ENCODE peak calls at places on chromosomes 4 and X, in five cellular contexts. E, R, Z, D and I are unnamed samples. For H3K4me1 and H3K9me2, the result is how much of the 10 kb centered on the place peaks cover.

GRCh38 chr4:151967074-151967473 is 206.3 kb upstream of the GATB start:
- DNase-seq in E (no peak), R (no peak), Z (no peak), D (no peak), I (no peak)

GRCh38 chr4:180084561-180084960 is 2158.6 kb upstream of the TENM3 start:
- DNase-seq in E (no peak), R (no peak), Z (no peak), D (no peak), I (no peak)

GRCh38 chr4:134540588-134540987 is 339.0 kb upstream of the PABPC4L start:
- DNase-seq in E (no peak), R (no peak), Z (no peak), D (no peak), I (no peak)

GRCh38 chrX:23008431-23009099 is 8.8 kb downstream of the DDX53 start:
- DNase-seq in E (peak), R (peak), Z (peak), D (peak), I (no peak)

GRCh38 chrX:32408389-32408788 is 803.0 kb downstream of the DMD start:
- DNase-seq in E (no peak), R (peak), Z (peak), D (peak), I (peak)

GRCh38 chr4:166594326-166594946 is 639.9 kb downstream of the SPOCK3 start:
- DNase-seq in E (peak), R (peak), Z (peak), D (peak), I (no peak)

GRCh38 chrX:10086683-10087082 is 70.1 kb upstream of the CLCN4 start:
- DNase-seq in E (no peak), R (no peak), Z (no peak), D (no peak), I (no peak)

GRCh38 chr4:71441186-71442169 is 102.7 kb downstream of the SLC4A4 start:
- DNase-seq in E (no peak), R (no peak), Z (peak), D (peak), I (no peak)

GRCh38 chr4:76535603-76536380 is 100.8 kb downstream of the SHROOM3 start:
- DNase-seq in E (no peak), R (no peak), Z (peak), D (no peak), I (no peak)

GRCh38 chrX:142036111-142036510 is 132.4 kb downstream of the MAGEC1 start:
- DNase-seq in E (no peak), R (no peak), Z (peak), D (no peak), I (no peak)

DNA sequence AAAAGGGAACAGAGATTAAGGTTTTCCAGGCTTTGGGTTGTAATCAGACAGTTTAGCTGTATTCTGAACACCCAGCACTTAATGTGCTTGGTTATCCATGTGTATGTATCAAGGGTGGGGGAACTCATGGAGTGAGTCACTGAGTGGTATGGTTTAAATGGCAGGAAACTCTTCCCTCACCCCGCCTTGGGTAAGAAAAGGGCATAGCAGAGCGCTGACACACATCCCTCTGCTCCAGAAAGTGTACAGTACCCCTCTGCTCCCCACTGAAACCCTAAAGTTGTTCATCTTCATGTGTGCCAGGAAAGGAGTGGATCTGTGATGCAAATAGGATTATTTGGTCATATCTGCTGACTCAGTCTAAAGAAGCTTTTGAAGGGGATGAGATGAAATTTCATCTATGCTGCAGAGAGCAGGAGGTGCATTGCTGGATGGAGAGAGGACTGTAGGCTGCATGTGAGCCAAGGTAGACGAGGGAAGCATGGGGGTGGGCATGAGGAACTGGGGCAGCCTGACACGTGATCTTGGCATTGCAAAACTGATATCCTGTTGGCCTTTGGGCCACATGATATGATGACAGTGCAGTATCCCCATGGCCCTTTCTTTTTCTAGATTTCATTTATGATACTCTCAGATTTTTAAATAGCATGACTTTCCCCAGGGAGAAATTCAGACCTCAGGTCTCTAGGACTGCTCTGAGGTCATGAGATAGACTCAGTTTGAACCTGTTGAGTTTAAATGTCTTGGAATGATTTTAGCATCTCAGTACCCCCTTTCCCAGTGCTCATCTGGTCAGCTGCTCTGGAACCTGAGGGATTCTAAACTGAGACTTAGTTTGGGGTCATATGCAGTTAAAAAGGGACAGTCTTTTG is 84.8 kb downstream of the TMEM164 start:
- DNase-seq in E (peak), R (no peak), Z (peak), D (peak), I (peak)
- H3K27ac ChIP-seq in E (peak), R (no peak), Z (peak), D (peak), I (peak)

GRCh38 chr4:148980782-148981181 is 538.6 kb upstream of the NR3C2 start:
- DNase-seq in E (no peak), R (no peak), Z (no peak), D (no peak), I (no peak)
- H3K4me1 ChIP-seq in E (under half), R (under half), Z (under half), D (under half), I (under half)

DNA sequence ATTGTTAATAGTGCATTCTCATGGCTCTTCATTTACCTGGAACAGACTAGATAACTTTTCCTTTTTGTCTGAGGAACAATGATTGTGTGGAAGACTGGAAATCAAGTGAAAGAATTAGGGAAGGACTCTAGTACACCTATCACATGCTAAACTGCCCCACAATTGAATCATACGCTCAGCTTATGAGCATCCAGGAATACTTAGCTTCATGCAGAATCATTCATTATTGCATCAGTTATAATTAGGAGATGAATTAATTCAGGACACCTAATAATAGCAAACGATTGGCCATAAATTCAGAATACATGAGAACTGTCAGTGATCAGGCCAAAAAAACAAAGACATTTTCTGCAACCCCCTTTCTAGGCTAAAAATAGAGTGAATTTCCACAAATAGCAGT is 106.9 kb downstream of the DKK2 start:
- DNase-seq in E (no peak), R (no peak), Z (no peak), D (no peak), I (no peak)
- H3K9me2 ChIP-seq in E (under half), R (under half), Z (under half), D (under half), I (under half)

GRCh38 chr4:7898385-7898784 is 41.3 kb downstream of the AFAP1 start:
- DNase-seq in E (no peak), R (no peak), Z (no peak), D (no peak), I (no peak)

GRCh38 chr4:7902101-7902553 is 37.5 kb downstream of the AFAP1 start:
- DNase-seq in E (no peak), R (peak), Z (no peak), D (no peak), I (no peak)

GRCh38 chr4:7899184-7899583 is 40.5 kb downstream of the AFAP1 start:
- DNase-seq in E (no peak), R (no peak), Z (no peak), D (no peak), I (no peak)

GRCh38 chr4:7901274-7901845 is 38.3 kb downstream of the AFAP1 start:
- DNase-seq in E (no peak), R (peak), Z (no peak), D (no peak), I (no peak)

DNA sequence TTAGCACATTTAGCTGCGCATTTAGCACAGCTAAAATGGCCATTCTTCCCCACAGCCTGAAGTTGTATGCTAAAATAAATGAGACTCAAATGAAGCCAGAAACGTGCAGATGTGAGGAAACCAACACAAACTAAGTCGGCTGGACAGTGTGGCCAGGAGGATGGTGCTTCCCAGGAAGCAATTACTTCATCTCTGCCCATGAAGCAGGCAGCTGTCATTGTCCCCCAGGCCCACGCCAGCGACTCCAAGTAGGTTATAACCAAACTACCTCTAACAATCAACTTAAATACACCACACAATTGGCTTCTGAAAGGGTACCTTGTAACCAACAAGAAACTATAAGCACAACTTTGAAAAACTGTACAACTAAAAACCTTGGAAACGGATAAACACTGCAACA is 39.3 kb downstream of the AFAP1 start:
- DNase-seq in E (no peak), R (no peak), Z (no peak), D (no peak), I (no peak)
- H3K27ac ChIP-seq in E (no peak), R (peak), Z (no peak), D (no peak), I (no peak)

GRCh38 chr4:159046683-159047082 is 56.2 kb upstream of the RAPGEF2 start:
- DNase-seq in E (no peak), R (no peak), Z (no peak), D (peak), I (no peak)
- H3K4me1 ChIP-seq in E (under half), R (under half), Z (under half), D (under half), I (under half)

DNA sequence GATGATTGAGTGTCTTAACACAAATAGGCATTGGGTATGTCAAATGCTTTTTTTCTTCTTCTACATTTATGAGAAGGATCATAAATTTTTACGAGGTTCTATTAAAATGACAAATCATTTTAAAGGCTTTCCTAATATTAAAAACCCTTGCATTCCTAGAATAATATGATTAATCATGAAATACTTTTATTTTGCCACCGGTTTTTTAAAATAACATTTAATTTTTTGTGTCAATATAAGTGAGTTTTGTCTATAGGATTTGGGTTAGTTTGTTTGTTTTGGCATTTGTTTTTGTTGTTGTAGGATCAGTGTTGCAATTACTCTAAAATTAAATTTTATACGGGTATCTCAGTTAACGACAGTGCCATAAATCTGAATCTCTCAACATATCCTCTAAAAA is 169.7 kb upstream of the STK26 start:
- DNase-seq in E (no peak), R (no peak), Z (no peak), D (no peak), I (no peak)
- H3K9me2 ChIP-seq in E (under half), R (under half), Z (under half), D (under half), I (under half)

GRCh38 chr4:41120297-41121217 is 93.8 kb downstream of the APBB2 start:
- DNase-seq in E (no peak), R (no peak), Z (no peak), D (peak), I (no peak)
- H3K27ac ChIP-seq in E (no peak), R (no peak), Z (no peak), D (peak), I (no peak)

GRCh38 chr4:48772568-48772967 is 7.5 kb downstream of the FRYL start:
- DNase-seq in E (no peak), R (no peak), Z (no peak), D (no peak), I (no peak)
- H3K4me1 ChIP-seq in E (under half), R (under half), Z (under half), D (under half), I (under half)

GRCh38 chrX:41291309-41291708 is 42.7 kb upstream of the DDX3X start:
- DNase-seq in E (no peak), R (no peak), Z (no peak), D (no peak), I (no peak)
- H3K9me2 ChIP-seq in E (under half), R (under half), Z (under half), D (under half), I (under half)

DNA sequence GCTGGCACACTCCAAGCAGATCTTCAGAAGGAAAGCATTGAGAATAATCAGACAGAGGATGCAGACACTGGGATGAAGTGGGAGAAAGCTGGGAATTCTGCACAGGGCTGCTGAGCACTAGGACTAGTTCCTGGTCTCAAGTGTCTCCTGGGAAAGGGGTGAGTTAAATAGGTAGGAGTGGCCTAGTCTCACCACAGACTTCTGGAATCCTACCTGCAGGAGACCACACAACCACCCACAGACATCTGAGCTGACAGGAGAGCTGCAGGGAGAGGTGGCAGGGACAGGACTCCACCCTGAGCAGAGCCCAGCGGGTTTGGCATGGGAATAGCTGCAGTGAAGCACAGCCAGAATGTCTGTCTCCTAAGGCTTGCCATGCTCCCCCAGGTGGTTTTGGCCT is 95.1 kb upstream of the GALNTL6 start:
- DNase-seq in E (no peak), R (no peak), Z (no peak), D (no peak), I (no peak)
- H3K27ac ChIP-seq in E (no peak), R (no peak), Z (no peak), D (no peak), I (no peak)